ENCODE peak calls at places on chromosomes 11 and 22, in eight cellular contexts. C is Daoy; M is GOT3; N is effector memory CD8-positive, alpha-beta T cell; S is RKO; Q is mucosa of descending colon; E is dorsolateral prefrontal cortex; K is transverse colon. B is an unnamed sample.

GRCh38 chr22:37672920-37673453 is 2.4 kb upstream of the LGALS1 start:
- DNase-seq in M (no peak), Q (no peak), K (peak; percentile 49), N (no peak), C (no peak), E (no peak), S (no peak), B (no peak)

GRCh38 chr11:74257934-74258553 is 53.4 kb downstream of the P4HA3 start:
- DNase-seq in Q (no peak), M (no peak), C (peak; percentile 11), S (no peak), N (no peak), K (peak; percentile 39), E (no peak), B (no peak)

GRCh38 chr11:61551630-61552029 is 29.2 kb downstream of the SYT7 start:
- DNase-seq in K (no peak), C (peak; percentile 81), S (peak; percentile 58), Q (no peak), N (no peak), M (no peak), E (no peak), B (no peak)

GRCh38 chr11:112961751-112962747 is 829 bp downstream of the NCAM1 start:
- DNase-seq in K (peak; percentile 8), N (peak; percentile 6), E (peak; percentile 54), C (peak; percentile 50), Q (peak; percentile 48), S (no peak), M (no peak), B (no peak)

GRCh38 chr22:49925525-49926128 is 7.2 kb downstream of the CRELD2 start:
- DNase-seq in E (no peak), N (peak; percentile 74), K (peak; percentile 58), S (no peak), M (no peak), C (no peak), Q (peak; percentile 75), B (no peak)

GRCh38 chr11:69027704-69028372 is 14.8 kb upstream of the MRGPRF start:
- DNase-seq in M (no peak), K (no peak), S (no peak), Q (no peak), N (no peak), E (no peak), C (no peak), B (no peak)

GRCh38 chr11:134518616-134519389 is 106.8 kb upstream of the B3GAT1 start:
- DNase-seq in N (no peak), S (no peak), C (no peak), E (no peak), M (no peak), Q (no peak), K (peak; percentile 1), B (no peak)

GRCh38 chr11:68074584-68075352 is 35.9 kb downstream of the TCIRG1 start:
- DNase-seq in M (no peak), C (no peak), K (no peak), E (no peak), Q (no peak), N (no peak), S (no peak), B (peak; percentile 30)

GRCh38 chr22:20632082-20632481 is 124.7 kb downstream of the MED15 start:
- DNase-seq in K (no peak), S (no peak), C (no peak), E (no peak), M (no peak), Q (no peak), N (no peak), B (no peak)

GRCh38 chr22:20180245-20180630 is 29.4 kb upstream of the CCDC188 start:
- DNase-seq in N (no peak), Q (no peak), M (no peak), C (no peak), K (no peak), E (no peak), S (no peak), B (no peak)

GRCh38 chr22:32723632-32724031 is 77.9 kb upstream of the TIMP3 start:
- DNase-seq in E (no peak), M (no peak), K (peak; percentile 59), N (no peak), C (peak; percentile 89), S (no peak), Q (peak; percentile 77), B (no peak)

GRCh38 chr11:38060930-38061329 is 1462.9 kb upstream of the RAG2 start:
- DNase-seq in M (no peak), E (no peak), N (no peak), C (no peak), Q (no peak), S (no peak), K (no peak), B (no peak)

GRCh38 chr11:31799794-31800397 is 11.2 kb downstream of the PAX6 start:
- DNase-seq in C (no peak), S (no peak), E (no peak), N (no peak), Q (no peak), M (no peak), K (no peak), B (no peak)

GRCh38 chr22:42986115-42986514 is 28.8 kb downstream of the PACSIN2 start:
- DNase-seq in C (no peak), S (no peak), K (no peak), N (no peak), Q (no peak), M (no peak), E (no peak), B (no peak)

GRCh38 chr11:114847599-114847998 is 169.3 kb downstream of the NXPE2 start:
- DNase-seq in E (no peak), N (no peak), S (no peak), K (no peak), M (no peak), Q (no peak), C (no peak), B (no peak)

GRCh38 chr11:5504403-5504891 is 5.3 kb downstream of the UBQLN3 start:
- DNase-seq in C (no peak), Q (no peak), N (no peak), M (no peak), K (no peak), E (no peak), S (no peak), B (no peak)

GRCh38 chr22:31947296-31947695 is 3.0 kb downstream of the YWHAH start:
- DNase-seq in Q (no peak), S (peak; percentile 38), M (no peak), C (no peak), E (no peak), N (peak; percentile 39), K (peak; percentile 38), B (no peak)

GRCh38 chr11:9861860-9862725 is 198.2 kb downstream of the SWAP70 start:
- DNase-seq in K (peak; percentile 57), Q (no peak), S (peak; percentile 46), N (peak; percentile 31), E (no peak), C (peak; percentile 69), M (no peak), B (no peak)

GRCh38 chr11:67312187-67313021 is 9.1 kb downstream of the SSH3 start:
- DNase-seq in Q (peak; percentile 89), K (peak; percentile 85), E (no peak), M (no peak), N (no peak), C (no peak), S (no peak), B (no peak)

B was measured in osteocyte.